ENCODE peak calls at places on chromosome 16, in ten cellular contexts. A is AG10803; J is aorta; P is CD8-positive, alpha-beta memory T cell; K is SJSA1; Q is pancreas; W is testis; M is small intestine; I is fibroblast of mammary gland; Y is HFF-Myc. T is an unnamed sample.

GRCh38 chr16:50154369-50154947 is 1.4 kb downstream of the TENT4B start:
- DNase-seq in K (no peak), Q (peak), I (peak), Y (no peak), A (peak), W (no peak), P (no peak), M (no peak), J (peak), T (no peak)

GRCh38 chr16:20833081-20833480 is 26.8 kb downstream of the REXO5 start:
- DNase-seq in P (no peak), Y (no peak), M (no peak), A (no peak), Q (no peak), I (no peak), J (no peak), W (no peak), K (no peak), T (no peak)

GRCh38 chr16:50152386-50152806 is 710 bp upstream of the TENT4B start:
- DNase-seq in I (peak), K (no peak), P (peak), J (peak), Y (no peak), A (peak), W (peak), Q (no peak), M (peak), T (no peak)

GRCh38 chr16:30991052-30991451 is 6.0 kb downstream of the HSD3B7 start:
- DNase-seq in M (no peak), I (no peak), K (no peak), Q (no peak), J (no peak), P (no peak), Y (no peak), W (no peak), A (no peak), T (no peak)

GRCh38 chr16:56451753-56452689 is 667 bp downstream of the OGFOD1 start:
- DNase-seq in J (peak), P (no peak), I (peak), A (peak), W (peak), K (peak), Y (peak), M (peak), Q (peak), T (no peak)

GRCh38 chr16:80924372-80924978 is 82.2 kb downstream of the CMC2 start:
- DNase-seq in A (peak), P (peak), Q (peak), J (no peak), W (peak), K (peak), I (peak), Y (no peak), M (peak), T (peak)

GRCh38 chr16:84832488-84833141 is 12.8 kb downstream of the CRISPLD2 start:
- DNase-seq in J (peak), I (peak), Y (peak), M (no peak), W (peak), A (peak), K (peak), Q (peak), P (no peak), T (peak)

GRCh38 chr16:81486555-81487061 is 42.0 kb downstream of the CMIP start:
- DNase-seq in W (peak), I (peak), A (peak), M (no peak), Y (peak), Q (no peak), K (no peak), J (peak), P (no peak), T (peak)

GRCh38 chr16:11224894-11225676 is 30.9 kb downstream of the SOCS1 start:
- DNase-seq in Q (no peak), I (no peak), M (peak), K (no peak), Y (no peak), J (no peak), P (peak), W (no peak), A (no peak), T (no peak)

GRCh38 chr16:85103096-85104079 is 8.9 kb downstream of the CIBAR2 start:
- DNase-seq in J (no peak), K (no peak), Q (no peak), P (no peak), M (no peak), A (no peak), W (no peak), Y (no peak), I (no peak), T (no peak)

GRCh38 chr16:84007520-84007919 is 35.1 kb downstream of the SLC38A8 start:
- DNase-seq in I (no peak), M (no peak), P (no peak), K (no peak), A (no peak), W (no peak), Q (no peak), Y (no peak), J (peak), T (no peak)

GRCh38 chr16:6966925-6967324 is 365.7 kb upstream of the RBFOX1 start:
- DNase-seq in P (no peak), J (no peak), I (no peak), Y (no peak), Q (no peak), W (no peak), M (no peak), A (no peak), K (no peak), T (no peak)

GRCh38 chr16:89257281-89257731 is 39.8 kb downstream of the ZNF778 start:
- DNase-seq in I (no peak), A (no peak), K (no peak), P (no peak), W (no peak), M (peak), Q (no peak), Y (no peak), J (peak), T (no peak)

GRCh38 chr16:19130385-19130784 is 16.6 kb downstream of the ITPRIPL2 start:
- DNase-seq in A (no peak), P (no peak), M (no peak), Y (no peak), Q (no peak), K (no peak), W (no peak), J (no peak), I (no peak), T (no peak)

GRCh38 chr16:82634955-82635610 is 8.3 kb downstream of the CDH13 start:
- DNase-seq in Q (no peak), M (no peak), P (no peak), Y (no peak), J (no peak), I (no peak), A (no peak), W (no peak), K (no peak), T (no peak)

DNA sequence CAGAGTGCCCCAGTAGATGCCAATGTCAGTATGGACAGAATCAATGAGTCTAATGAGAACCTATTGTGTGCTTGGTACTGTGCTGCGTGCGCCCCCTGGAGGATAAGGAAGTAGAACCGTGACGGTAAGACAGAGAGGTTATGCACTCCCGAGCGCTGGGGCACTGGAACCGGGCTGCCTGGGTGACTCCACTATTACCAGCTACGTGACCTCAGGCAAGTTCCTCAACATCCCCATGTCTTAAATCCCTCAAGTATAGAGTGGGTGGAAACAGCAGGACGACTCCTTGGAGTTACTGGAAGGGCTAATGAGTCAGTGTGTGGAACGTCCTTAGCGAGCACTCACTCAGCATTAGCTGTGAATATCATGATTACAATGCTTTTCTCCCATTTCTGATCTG is 16.2 kb downstream of the CHST4 start:
- DNase-seq in J (peak), W (peak), I (peak), Q (peak), Y (no peak), K (no peak), P (peak), M (peak), A (peak), T (no peak)
- H3K4me3 ChIP-seq in J (no peak), W (no peak), I (no peak), Q (no peak), Y (no peak), K (no peak), P (no peak), M (no peak), A (no peak), T (no peak)

DNA sequence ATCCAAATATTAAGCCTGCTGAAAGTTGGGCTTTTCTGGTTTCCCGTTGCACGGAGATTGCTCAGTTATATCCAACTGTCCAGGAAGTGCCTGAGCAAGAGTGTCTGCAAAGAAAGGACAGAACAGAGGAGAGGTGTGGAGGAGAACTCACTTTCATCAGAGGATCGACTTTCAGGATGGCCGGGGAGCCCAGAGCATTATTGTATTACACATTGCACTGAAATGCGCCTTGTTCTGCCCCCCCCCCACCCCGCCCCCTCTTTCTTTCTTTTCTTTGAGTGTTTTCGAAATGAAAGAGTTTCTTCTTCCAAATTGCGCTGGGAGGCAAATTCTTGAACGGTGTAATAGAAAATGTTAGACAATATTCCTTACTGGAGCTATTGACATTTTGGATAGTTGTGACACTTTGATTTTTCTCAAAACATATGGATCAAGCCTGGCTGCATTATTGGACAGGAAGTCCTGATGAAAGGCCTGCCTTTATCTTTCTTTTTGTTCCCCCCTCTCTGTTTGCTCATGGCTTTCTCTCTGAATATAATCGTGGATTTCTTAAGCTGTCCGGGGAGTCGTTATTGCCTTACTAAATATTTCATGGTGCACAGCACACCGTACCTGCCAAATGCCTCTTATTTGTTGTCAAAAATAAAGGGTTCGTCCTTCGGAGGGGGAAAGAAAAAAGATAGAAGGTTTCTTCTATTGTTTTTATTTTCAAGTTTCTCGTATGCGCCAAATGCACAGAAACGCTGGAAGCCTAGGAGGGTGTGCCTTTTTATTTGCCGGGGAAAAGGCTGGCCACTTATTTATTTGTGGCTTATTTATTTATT is 110.8 kb downstream of the IRX3 start:
- DNase-seq in Q (no peak), J (no peak), P (no peak), I (peak), W (no peak), K (no peak), Y (no peak), A (peak), M (no peak), T (no peak)
- H3K4me3 ChIP-seq in Q (no peak), J (no peak), P (no peak), I (peak), W (no peak), K (no peak), Y (no peak), A (peak), M (no peak), T (no peak)

GRCh38 chr16:15572329-15573001 is 70.5 kb downstream of the MARF1 start:
- DNase-seq in W (no peak), M (peak), A (peak), I (peak), Q (no peak), K (no peak), P (no peak), Y (peak), J (no peak), T (peak)
- H3K4me3 ChIP-seq in W (no peak), M (no peak), A (no peak), I (no peak), Q (no peak), K (no peak), P (no peak), Y (no peak), J (no peak), T (no peak)

DNA sequence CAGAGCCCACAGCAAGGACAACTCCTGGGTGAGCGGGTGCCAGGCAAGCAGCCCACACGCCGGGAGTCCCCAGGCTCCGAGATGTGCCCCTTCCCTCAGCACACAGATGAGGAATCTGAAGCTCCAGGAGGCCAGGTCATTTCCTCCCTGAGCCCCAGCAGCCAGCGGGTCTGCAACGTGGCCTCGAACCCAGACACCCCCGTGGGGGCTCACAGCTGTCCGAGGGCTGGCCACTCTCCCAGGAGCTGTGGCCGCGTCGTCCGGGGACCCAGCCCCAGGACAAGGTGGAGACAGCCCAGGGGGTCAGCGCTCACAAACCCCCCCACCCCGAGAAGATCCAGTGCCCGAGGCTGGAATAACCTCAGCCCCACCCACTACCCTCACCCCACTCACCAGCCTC is 17.4 kb upstream of the C1QTNF8 start:
- DNase-seq in K (no peak), W (no peak), I (no peak), M (no peak), J (no peak), P (no peak), Q (no peak), Y (no peak), A (no peak), T (no peak)
- H3K4me3 ChIP-seq in K (no peak), W (no peak), I (no peak), M (no peak), J (no peak), P (no peak), Q (no peak), Y (no peak), A (no peak), T (no peak)

DNA sequence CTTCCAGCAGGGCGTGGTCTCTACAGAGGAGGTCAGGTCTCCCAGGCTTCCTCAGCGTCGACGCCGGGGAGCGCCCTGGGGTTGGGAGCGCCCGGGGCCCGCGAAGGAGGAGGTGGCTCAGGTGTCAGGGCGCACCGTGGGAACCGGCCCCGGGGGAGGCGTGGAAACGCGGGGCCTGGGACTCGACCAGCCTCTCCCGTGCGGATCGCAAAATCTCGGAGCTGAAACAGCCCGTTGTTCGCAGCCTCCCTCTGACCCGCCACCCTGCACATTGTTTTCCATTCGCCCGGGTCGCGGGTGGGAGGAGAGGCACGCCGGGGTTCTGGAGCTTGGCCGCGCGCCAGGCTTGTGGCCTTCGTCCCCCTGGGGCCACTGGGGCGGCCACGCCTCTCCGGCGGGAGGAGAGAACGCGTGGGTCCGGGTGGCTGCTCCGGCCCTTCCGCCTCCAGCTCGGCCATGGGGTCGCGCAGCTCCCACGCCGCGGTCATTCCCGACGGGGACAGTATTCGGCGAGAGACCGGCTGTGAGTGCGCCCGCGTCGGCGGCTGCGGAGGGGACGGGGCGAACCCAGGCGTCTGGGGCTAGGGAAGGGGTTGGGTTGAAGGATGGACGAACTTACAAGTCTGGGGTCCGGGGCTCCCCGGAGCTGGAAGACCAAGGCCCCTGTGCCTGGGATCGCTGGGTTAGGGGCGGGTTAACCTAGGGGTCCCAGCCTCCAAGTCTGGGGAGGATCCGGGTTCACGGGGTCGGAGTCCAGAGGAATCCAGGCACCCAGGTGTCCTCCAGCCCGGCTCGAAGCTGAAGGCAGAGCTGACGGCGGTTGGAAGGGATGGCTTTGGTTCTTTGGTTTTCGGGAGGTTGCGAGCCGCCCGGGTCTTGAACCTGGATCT is at the start of gene CHP2:
- DNase-seq in A (no peak), W (peak), J (no peak), Y (no peak), M (peak), I (no peak), K (no peak), Q (peak), P (no peak), T (no peak)
- H3K4me3 ChIP-seq in A (no peak), W (peak), J (no peak), Y (no peak), M (peak), I (no peak), K (no peak), Q (peak), P (no peak), T (peak)

T was measured in astrocyte of the cerebellum.